ENCODE peak calls at places on chromosomes 3 and 15, in nine cellular contexts. A, J, E, M, I, P, Z, N and K are unnamed samples.

GRCh38 chr15:75639191-75639708 is 774 bp downstream of the IMP3 start:
- DNase-seq in A (no peak), J (no peak), E (no peak), M (peak), I (no peak), P (no peak), Z (peak), N (no peak), K (no peak)

GRCh38 chr3:168977696-168978374 is 685.7 kb downstream of the MECOM start:
- DNase-seq in A (peak), J (no peak), E (no peak), M (peak), I (no peak), P (no peak), Z (peak), N (no peak), K (no peak)

GRCh38 chr15:79296583-79296982 is 14.1 kb downstream of the ANKRD34C start:
- DNase-seq in A (no peak), J (no peak), E (no peak), M (no peak), I (no peak), P (no peak), Z (no peak), N (no peak), K (no peak)

GRCh38 chr15:96767703-96768434 is 437.4 kb downstream of the NR2F2 start:
- DNase-seq in A (no peak), J (no peak), E (no peak), M (peak), I (no peak), P (peak), Z (peak), N (no peak), K (no peak)

GRCh38 chr3:194072097-194072428 is 63.9 kb upstream of the HES1 start:
- DNase-seq in A (peak), J (no peak), E (no peak), M (peak), I (peak), P (no peak), Z (peak), N (no peak), K (no peak)

GRCh38 chr3:119695480-119695879 is 7.3 kb upstream of the CFAP91 start:
- DNase-seq in A (no peak), J (no peak), E (no peak), M (peak), I (no peak), P (no peak), Z (peak), N (peak), K (no peak)

GRCh38 chr3:14770591-14770990 is 48.2 kb upstream of the FGD5 start:
- DNase-seq in A (no peak), J (no peak), E (no peak), M (no peak), I (no peak), P (no peak), Z (no peak), N (no peak), K (no peak)

GRCh38 chr3:73719413-73719831 is 94.7 kb upstream of the PDZRN3 start:
- DNase-seq in A (peak), J (no peak), E (no peak), M (no peak), I (no peak), P (no peak), Z (peak), N (peak), K (no peak)

GRCh38 chr3:30513374-30514152 is 92.8 kb upstream of the TGFBR2 start:
- DNase-seq in A (no peak), J (no peak), E (no peak), M (no peak), I (no peak), P (no peak), Z (no peak), N (no peak), K (no peak)

GRCh38 chr3:112623717-112624116 is 17.2 kb downstream of the CCDC80 start:
- DNase-seq in A (no peak), J (no peak), E (no peak), M (peak), I (no peak), P (no peak), Z (no peak), N (no peak), K (no peak)

GRCh38 chr15:90261811-90262210 is 3.7 kb upstream of the NGRN start:
- DNase-seq in A (peak), J (no peak), E (no peak), M (peak), I (peak), P (peak), Z (peak), N (peak), K (no peak)
- TF ChIP-seq CTCF in A (no peak), J (no peak), E (no peak), M (no peak), I (no peak), P (no peak), Z (no peak), N (no peak), K (no peak)

DNA sequence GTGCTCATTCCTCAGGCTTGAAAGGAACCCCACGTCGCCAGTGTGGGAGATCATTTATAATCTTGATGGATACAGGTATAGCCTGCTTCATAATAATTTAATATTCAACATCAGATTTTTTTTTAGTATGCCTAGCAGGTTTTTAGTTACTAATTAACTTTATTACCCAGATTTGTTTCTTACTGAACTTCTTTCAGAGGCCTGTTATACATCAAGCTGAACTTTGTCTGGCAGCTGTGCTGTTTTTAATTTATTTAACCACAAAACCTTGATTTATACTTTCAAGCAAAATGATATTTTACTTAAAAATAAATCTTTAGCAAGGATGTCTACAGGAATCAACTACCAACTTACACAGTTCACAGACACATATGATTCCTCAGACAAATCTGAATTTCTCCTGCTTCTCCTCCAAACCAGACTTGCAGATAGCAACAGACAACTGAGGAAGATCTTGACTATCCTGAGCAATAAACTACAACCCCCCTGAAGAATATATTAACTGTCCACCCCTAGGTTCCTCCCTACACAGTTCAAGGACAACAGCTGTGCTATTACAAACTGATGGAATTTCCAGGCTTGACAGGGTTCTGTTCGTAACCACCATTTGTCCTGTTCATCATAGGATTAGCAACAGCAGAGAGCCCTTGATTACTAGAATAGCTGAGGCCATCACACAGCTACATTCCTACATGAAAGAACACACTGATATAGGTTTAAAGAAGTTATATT is 599 bp downstream of the MAP4 start:
- DNase-seq in A (no peak), J (no peak), E (no peak), M (no peak), I (no peak), P (no peak), Z (peak), N (peak), K (no peak)
- H3K4me3 ChIP-seq in A (no peak), J (no peak), E (no peak), M (no peak), I (no peak), P (no peak), Z (no peak), N (no peak), K (no peak)

GRCh38 chr3:51710631-51711351 is 3.9 kb downstream of the GRM2 start:
- DNase-seq in A (no peak), J (peak), E (no peak), M (peak), I (no peak), P (no peak), Z (peak), N (no peak), K (no peak)
- TF ChIP-seq CTCF in A (no peak), J (no peak), E (no peak), M (peak), I (no peak), P (peak), Z (peak), N (no peak), K (peak)

GRCh38 chr3:72101538-72101937 is 316.6 kb upstream of the PROK2 start:
- DNase-seq in A (no peak), J (no peak), E (no peak), M (no peak), I (no peak), P (no peak), Z (no peak), N (no peak), K (no peak)
- H3K4me3 ChIP-seq in A (no peak), J (no peak), E (no peak), M (no peak), I (no peak), P (no peak), Z (no peak), N (no peak), K (no peak)

GRCh38 chr15:72923304-72923703 is 129.0 kb upstream of the NEO1 start:
- DNase-seq in A (no peak), J (no peak), E (no peak), M (no peak), I (no peak), P (no peak), Z (no peak), N (no peak), K (no peak)

GRCh38 chr15:72919936-72920455 is 132.3 kb upstream of the NEO1 start:
- DNase-seq in A (no peak), J (no peak), E (no peak), M (no peak), I (no peak), P (no peak), Z (no peak), N (no peak), K (no peak)

GRCh38 chr15:72927451-72927850 is 124.8 kb upstream of the NEO1 start:
- DNase-seq in A (no peak), J (no peak), E (no peak), M (no peak), I (no peak), P (no peak), Z (no peak), N (no peak), K (no peak)

DNA sequence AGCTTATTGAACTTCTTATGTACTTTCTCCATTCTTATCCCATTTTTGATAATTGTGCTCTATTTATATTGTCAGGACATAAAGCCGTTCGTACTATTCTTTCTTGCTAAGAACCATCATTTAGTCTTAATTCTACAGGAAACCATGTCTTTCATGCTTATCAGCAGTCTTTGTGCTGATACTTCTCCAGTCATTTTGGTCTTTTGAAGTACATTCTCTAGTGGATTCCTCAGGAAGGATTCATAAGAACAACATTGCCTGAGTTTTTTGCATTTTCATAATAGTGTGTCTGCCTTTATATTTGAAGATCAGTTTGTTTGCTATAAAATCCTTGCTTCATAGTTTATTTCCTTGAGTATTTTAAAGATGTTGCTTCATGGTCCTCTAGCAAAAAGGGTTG is 126.6 kb upstream of the NEO1 start:
- DNase-seq in A (peak), J (no peak), E (no peak), M (no peak), I (no peak), P (no peak), Z (peak), N (no peak), K (no peak)
- TF ChIP-seq CTCF in A (no peak), J (no peak), E (no peak), M (no peak), I (no peak), P (no peak), Z (no peak), N (no peak), K (no peak)

GRCh38 chr3:189637755-189638154 is 6.6 kb downstream of the TP63 start:
- DNase-seq in A (no peak), J (no peak), E (no peak), M (no peak), I (no peak), P (no peak), Z (no peak), N (no peak), K (no peak)
- H3K4me3 ChIP-seq in A (no peak), J (no peak), E (no peak), M (no peak), I (no peak), P (no peak), Z (no peak), N (no peak), K (no peak)